ENCODE peak calls at places on chromosomes 6 and 20, in five cellular contexts. One of them, this sample, is unnamed.
A peak's percentile ranks its signal among the peaks of the same experiment; 100 is the strongest.

GRCh38 chr20:37379967-37380828 is 34.3 kb downstream of the SRC start:
- DNase-seq in HepG2: peak; percentile 97
- DNase-seq in K562: no peak
- DNase-seq in SK-N-SH: peak; percentile 3
- DNase-seq in GM12878: no peak
- DNase-seq in this sample: no peak

GRCh38 chr6:27452496-27452897 is 20.4 kb downstream of the ZNF184 start:
- DNase-seq in SK-N-SH: no peak
- DNase-seq in HepG2: no peak
- DNase-seq in GM12878: no peak
- DNase-seq in K562: no peak
- DNase-seq in this sample: no peak

GRCh38 chr20:36399969-36400545 is 93.9 kb downstream of the DLGAP4 start:
- DNase-seq in SK-N-SH: no peak
- DNase-seq in K562: no peak
- DNase-seq in HepG2: no peak
- DNase-seq in GM12878: no peak
- DNase-seq in this sample: no peak

GRCh38 chr6:65997539-65997938 is 290.5 kb upstream of the EYS start:
- DNase-seq in HepG2: no peak
- DNase-seq in GM12878: no peak
- DNase-seq in K562: no peak
- DNase-seq in SK-N-SH: no peak
- DNase-seq in this sample: no peak

GRCh38 chr6:143110996-143111395 is 50.3 kb downstream of the AIG1 start:
- DNase-seq in HepG2: no peak
- DNase-seq in GM12878: no peak
- DNase-seq in SK-N-SH: no peak
- DNase-seq in K562: no peak
- DNase-seq in this sample: no peak

GRCh38 chr6:70222350-70222749 is 80.5 kb downstream of the COL9A1 start:
- DNase-seq in HepG2: no peak
- DNase-seq in GM12878: no peak
- DNase-seq in K562: no peak
- DNase-seq in SK-N-SH: peak; percentile 8
- DNase-seq in this sample: no peak

GRCh38 chr20:5675103-5676091 is 74.8 kb upstream of the SHLD1 start:
- DNase-seq in K562: peak; percentile 65
- DNase-seq in GM12878: no peak
- DNase-seq in SK-N-SH: no peak
- DNase-seq in HepG2: no peak
- DNase-seq in this sample: no peak

GRCh38 chr20:63119451-63120285 is 96.3 kb downstream of the YTHDF1 start:
- DNase-seq in GM12878: no peak
- DNase-seq in HepG2: no peak
- DNase-seq in K562: no peak
- DNase-seq in SK-N-SH: no peak
- DNase-seq in this sample: no peak

GRCh38 chr20:20407891-20408805 is 40.2 kb downstream of the INSM1 start:
- DNase-seq in GM12878: no peak
- DNase-seq in K562: no peak
- DNase-seq in SK-N-SH: peak; percentile 76
- DNase-seq in HepG2: peak; percentile 22
- DNase-seq in this sample: peak; percentile 3

GRCh38 chr6:129104560-129104959 is 221.6 kb downstream of the LAMA2 start:
- DNase-seq in K562: no peak
- DNase-seq in GM12878: no peak
- DNase-seq in HepG2: no peak
- DNase-seq in SK-N-SH: no peak
- DNase-seq in this sample: no peak

GRCh38 chr6:36252005-36252404 is 17.9 kb upstream of the PNPLA1 start:
- DNase-seq in K562: no peak
- DNase-seq in SK-N-SH: no peak
- DNase-seq in HepG2: no peak
- DNase-seq in GM12878: no peak
- DNase-seq in this sample: no peak

GRCh38 chr6:61622601-61623000 is 663.4 kb downstream of the KHDRBS2 start:
- DNase-seq in SK-N-SH: no peak
- DNase-seq in HepG2: no peak
- DNase-seq in GM12878: no peak
- DNase-seq in K562: no peak
- DNase-seq in this sample: no peak

GRCh38 chr20:47713941-47714450 is 71.3 kb downstream of the SULF2 start:
- DNase-seq in GM12878: no peak
- DNase-seq in SK-N-SH: no peak
- DNase-seq in K562: no peak
- DNase-seq in HepG2: peak; percentile 82
- DNase-seq in this sample: no peak

GRCh38 chr6:139595183-139595582 is 220.7 kb upstream of the CITED2 start:
- DNase-seq in HepG2: no peak
- DNase-seq in K562: no peak
- DNase-seq in SK-N-SH: no peak
- DNase-seq in GM12878: no peak
- DNase-seq in this sample: no peak

GRCh38 chr6:104599821-104600658 is 259.7 kb downstream of the HACE1 start:
- DNase-seq in GM12878: no peak
- DNase-seq in SK-N-SH: no peak
- DNase-seq in K562: no peak
- DNase-seq in HepG2: no peak
- DNase-seq in this sample: no peak

GRCh38 chr20:63218701-63219446 is 2.9 kb upstream of the YTHDF1 start:
- DNase-seq in SK-N-SH: no peak
- DNase-seq in HepG2: no peak
- DNase-seq in GM12878: no peak
- DNase-seq in K562: no peak
- DNase-seq in this sample: no peak

GRCh38 chr6:89985744-89986493 is 91.7 kb downstream of the GJA10 start:
- DNase-seq in SK-N-SH: peak; percentile 45
- DNase-seq in GM12878: no peak
- DNase-seq in HepG2: no peak
- DNase-seq in K562: peak; percentile 17
- DNase-seq in this sample: no peak
- TF ChIP-seq ZBTB33 in SK-N-SH: no peak
- TF ChIP-seq ZBTB33 in GM12878: no peak
- TF ChIP-seq ZBTB33 in HepG2: no peak
- TF ChIP-seq ZBTB33 in K562: no peak
- TF ChIP-seq ZBTB33 in this sample: no peak

DNA sequence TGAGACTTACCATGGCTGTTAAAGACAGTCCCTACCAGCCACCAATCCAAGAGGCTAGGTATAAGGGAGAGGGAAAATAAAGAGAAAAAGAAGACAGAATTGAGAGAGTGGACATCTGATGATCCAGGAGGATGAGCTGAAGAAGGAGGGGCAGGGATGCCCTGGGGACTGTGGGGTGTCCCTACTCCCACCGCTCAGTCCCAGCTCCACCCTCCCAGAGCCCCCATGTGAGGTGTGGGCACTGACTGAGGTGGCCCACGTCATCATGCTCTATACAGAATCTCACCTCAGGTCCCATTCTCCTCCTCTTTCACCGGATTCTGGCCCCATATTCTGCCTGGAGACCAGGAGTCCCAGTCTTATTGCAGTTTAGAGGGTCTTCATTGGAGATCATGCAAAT is 135.7 kb downstream of the KLHL32 start:
- DNase-seq in GM12878: no peak
- DNase-seq in K562: no peak
- DNase-seq in HepG2: no peak
- DNase-seq in SK-N-SH: no peak
- DNase-seq in this sample: no peak
- TF ChIP-seq ZBTB33 in GM12878: no peak
- TF ChIP-seq ZBTB33 in K562: no peak
- TF ChIP-seq ZBTB33 in HepG2: no peak
- TF ChIP-seq ZBTB33 in SK-N-SH: no peak
- TF ChIP-seq ZBTB33 in this sample: no peak

GRCh38 chr20:12316794-12317193 is 399.1 kb downstream of the BTBD3 start:
- DNase-seq in K562: no peak
- DNase-seq in HepG2: no peak
- DNase-seq in SK-N-SH: no peak
- DNase-seq in GM12878: no peak
- DNase-seq in this sample: no peak
- TF ChIP-seq ZBTB33 in K562: no peak
- TF ChIP-seq ZBTB33 in HepG2: no peak
- TF ChIP-seq ZBTB33 in SK-N-SH: no peak
- TF ChIP-seq ZBTB33 in GM12878: no peak
- TF ChIP-seq ZBTB33 in this sample: no peak

GRCh38 chr20:8155229-8155628 is 23.2 kb downstream of the PLCB1 start:
- DNase-seq in K562: no peak
- DNase-seq in SK-N-SH: no peak
- DNase-seq in GM12878: no peak
- DNase-seq in HepG2: peak; percentile 82
- DNase-seq in this sample: no peak
- TF ChIP-seq ZBTB33 in K562: no peak
- TF ChIP-seq ZBTB33 in SK-N-SH: no peak
- TF ChIP-seq ZBTB33 in GM12878: no peak
- TF ChIP-seq ZBTB33 in HepG2: no peak
- TF ChIP-seq ZBTB33 in this sample: no peak

DNA sequence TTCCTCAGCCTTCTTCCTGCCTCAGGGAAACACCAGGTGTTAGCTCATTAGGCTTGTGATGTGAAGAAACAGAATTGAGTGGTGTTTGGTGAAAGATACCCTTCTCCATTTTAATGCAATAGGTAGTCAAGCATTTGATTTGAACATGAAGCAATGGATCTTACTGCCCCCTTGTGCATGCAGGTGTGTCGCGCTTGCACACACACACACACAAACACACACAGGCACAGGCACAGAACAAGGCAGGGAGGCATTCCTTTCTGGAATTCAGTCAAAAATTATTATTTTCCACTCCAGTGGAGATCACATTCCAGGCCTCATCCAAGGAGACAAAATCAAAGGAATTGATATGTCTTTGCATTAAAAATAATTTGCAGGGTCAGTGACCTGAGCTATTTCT is 667.0 kb upstream of the MARCKS start:
- DNase-seq in GM12878: no peak
- DNase-seq in HepG2: no peak
- DNase-seq in SK-N-SH: no peak
- DNase-seq in K562: no peak
- DNase-seq in this sample: peak; percentile 8
- TF ChIP-seq ZBTB33 in GM12878: no peak
- TF ChIP-seq ZBTB33 in HepG2: no peak
- TF ChIP-seq ZBTB33 in SK-N-SH: no peak
- TF ChIP-seq ZBTB33 in K562: no peak
- TF ChIP-seq ZBTB33 in this sample: no peak

DNA sequence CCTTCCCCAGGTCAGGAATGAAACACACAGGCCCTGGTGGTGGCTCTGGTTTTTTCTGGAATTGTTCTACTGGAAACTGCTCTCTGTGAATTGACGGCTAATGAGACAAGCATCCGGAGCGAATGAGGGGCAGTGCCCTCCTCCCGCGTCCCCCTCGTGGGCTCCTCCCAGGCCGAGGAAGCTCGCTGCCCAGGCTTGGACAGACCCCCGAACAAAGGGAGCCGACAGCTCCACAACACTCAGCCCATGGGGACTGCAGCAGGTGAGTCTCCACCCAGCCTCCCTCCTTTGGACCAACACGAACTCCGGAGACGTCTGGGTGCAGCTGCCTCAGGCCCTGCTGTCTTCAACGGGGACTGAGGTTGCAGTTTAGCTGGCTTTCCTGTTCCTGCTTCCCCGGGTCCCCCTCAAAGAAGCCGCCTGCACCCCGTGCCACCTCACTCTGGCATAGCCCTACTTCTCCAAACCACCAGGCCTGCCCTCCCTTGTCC is 31.3 kb upstream of the AFDN start:
- DNase-seq in HepG2: no peak
- DNase-seq in GM12878: no peak
- DNase-seq in SK-N-SH: no peak
- DNase-seq in K562: no peak
- DNase-seq in this sample: no peak
- TF ChIP-seq ZBTB33 in HepG2: no peak
- TF ChIP-seq ZBTB33 in GM12878: no peak
- TF ChIP-seq ZBTB33 in SK-N-SH: no peak
- TF ChIP-seq ZBTB33 in K562: no peak
- TF ChIP-seq ZBTB33 in this sample: no peak

GRCh38 chr6:90677440-90677839 is 90.6 kb upstream of the MAP3K7 start:
- DNase-seq in SK-N-SH: peak; percentile 12
- DNase-seq in HepG2: no peak
- DNase-seq in GM12878: no peak
- DNase-seq in K562: no peak
- DNase-seq in this sample: no peak
- TF ChIP-seq ZBTB33 in SK-N-SH: no peak
- TF ChIP-seq ZBTB33 in HepG2: no peak
- TF ChIP-seq ZBTB33 in GM12878: no peak
- TF ChIP-seq ZBTB33 in K562: no peak
- TF ChIP-seq ZBTB33 in this sample: no peak

DNA sequence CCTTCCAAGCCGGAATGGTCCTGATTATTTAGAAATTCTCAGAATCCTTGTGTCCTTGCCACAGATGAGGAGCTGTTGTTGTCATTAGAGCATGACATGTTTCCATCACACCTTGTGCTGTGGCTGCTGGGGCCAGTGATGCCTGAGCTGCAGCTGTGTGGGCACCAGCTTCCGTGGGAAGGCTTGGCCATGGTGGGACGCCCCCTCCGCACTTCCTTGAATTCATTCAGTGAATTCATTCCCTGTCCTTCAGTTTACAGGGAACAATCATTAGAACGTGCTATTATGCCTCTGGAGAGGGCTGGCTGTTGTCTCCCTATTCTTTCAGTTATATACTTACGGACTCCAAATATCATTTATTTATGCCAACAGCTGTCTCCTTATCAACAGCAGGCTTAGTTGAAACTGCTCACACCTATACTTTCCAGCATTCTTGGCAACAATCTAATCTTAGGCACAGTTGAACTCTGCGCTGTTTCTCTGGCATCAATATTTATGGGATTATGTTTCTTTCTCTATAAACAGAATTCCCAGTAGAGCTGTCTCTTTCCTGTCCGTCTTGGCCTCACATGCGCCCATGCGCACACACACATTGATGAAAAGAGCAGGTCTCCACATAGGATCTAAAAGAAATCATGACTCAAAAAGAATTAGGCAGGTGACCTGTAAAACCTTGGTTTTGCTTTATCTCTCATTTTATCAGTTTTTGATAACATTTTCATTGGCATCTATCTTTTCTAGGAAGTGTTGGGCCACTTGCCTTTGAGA is 8.9 kb downstream of the ADGRF1 start:
- DNase-seq in K562: no peak
- DNase-seq in GM12878: no peak
- DNase-seq in SK-N-SH: no peak
- DNase-seq in HepG2: no peak
- DNase-seq in this sample: no peak
- TF ChIP-seq ZBTB33 in K562: no peak
- TF ChIP-seq ZBTB33 in GM12878: no peak
- TF ChIP-seq ZBTB33 in SK-N-SH: no peak
- TF ChIP-seq ZBTB33 in HepG2: no peak
- TF ChIP-seq ZBTB33 in this sample: no peak

This sample was measured in HCT116.